ENCODE peak calls at places on chromosomes 5 and 9, in seven cellular contexts. P, Y, J, C, U, D and L are unnamed samples.

GRCh38 chr5:39373797-39374196 is 9.5 kb upstream of the C9 start:
- DNase-seq in P (no peak), Y (no peak), J (no peak), C (no peak), U (no peak), D (no peak), L (no peak)

GRCh38 chr5:25979086-25979485 is 1059.3 kb downstream of the CDH9 start:
- DNase-seq in P (no peak), Y (no peak), J (no peak), C (no peak), U (no peak), D (no peak), L (no peak)

GRCh38 chr5:126052120-126052519 is 371.1 kb upstream of the GRAMD2B start:
- DNase-seq in P (no peak), Y (no peak), J (no peak), C (no peak), U (no peak), D (no peak), L (peak)

GRCh38 chr9:128912270-128912853 is 8.4 kb upstream of the PHYHD1 start:
- DNase-seq in P (peak), Y (peak), J (peak), C (no peak), U (no peak), D (peak), L (peak)

GRCh38 chr9:3181049-3181953 is 337.4 kb upstream of the PUM3 start:
- DNase-seq in P (no peak), Y (peak), J (peak), C (no peak), U (peak), D (no peak), L (peak)

GRCh38 chr5:103259705-103260355 is 1.3 kb downstream of the MACIR start:
- DNase-seq in P (peak), Y (peak), J (peak), C (no peak), U (no peak), D (peak), L (peak)

GRCh38 chr5:57066921-57067914 is 106.6 kb upstream of the GPBP1 start:
- DNase-seq in P (no peak), Y (no peak), J (no peak), C (no peak), U (no peak), D (no peak), L (peak)

GRCh38 chr5:109247943-109248342 is 161.8 kb downstream of the PJA2 start:
- DNase-seq in P (no peak), Y (no peak), J (no peak), C (no peak), U (no peak), D (no peak), L (no peak)

GRCh38 chr9:108584860-108585259 is 270.9 kb downstream of the ACTL7B start:
- DNase-seq in P (no peak), Y (no peak), J (no peak), C (no peak), U (no peak), D (no peak), L (no peak)

GRCh38 chr5:139901971-139902370 is 106.4 kb downstream of the PSD2 start:
- DNase-seq in P (no peak), Y (no peak), J (no peak), C (peak), U (no peak), D (no peak), L (no peak)

GRCh38 chr5:170363671-170364070 is 25.5 kb downstream of the KCNMB1 start:
- DNase-seq in P (no peak), Y (no peak), J (no peak), C (no peak), U (no peak), D (no peak), L (no peak)

GRCh38 chr9:15211160-15211993 is 95.6 kb downstream of the TTC39B start:
- DNase-seq in P (peak), Y (peak), J (peak), C (no peak), U (peak), D (peak), L (peak)

GRCh38 chr5:4044881-4045280 is 449.2 kb downstream of the IRX1 start:
- DNase-seq in P (no peak), Y (no peak), J (no peak), C (no peak), U (no peak), D (no peak), L (no peak)

GRCh38 chr9:88421348-88421747 is 33.1 kb downstream of the SPIN1 start:
- DNase-seq in P (no peak), Y (no peak), J (peak), C (no peak), U (no peak), D (no peak), L (no peak)

GRCh38 chr5:158589939-158590338 is 509.8 kb downstream of the EBF1 start:
- DNase-seq in P (no peak), Y (no peak), J (no peak), C (no peak), U (no peak), D (no peak), L (no peak)

GRCh38 chr5:129973716-129974426 is 69.6 kb downstream of the CHSY3 start:
- DNase-seq in P (no peak), Y (no peak), J (no peak), C (no peak), U (peak), D (peak), L (peak)

GRCh38 chr5:109713453-109713852 is 23.7 kb downstream of the MAN2A1 start:
- DNase-seq in P (no peak), Y (no peak), J (no peak), C (no peak), U (no peak), D (no peak), L (peak)

GRCh38 chr9:129141066-129142041 is 30.1 kb downstream of the PTPA start:
- DNase-seq in P (peak), Y (no peak), J (peak), C (no peak), U (peak), D (peak), L (peak)

GRCh38 chr5:141703133-141703561 is 21.1 kb upstream of the ARAP3 start:
- DNase-seq in P (no peak), Y (no peak), J (peak), C (no peak), U (no peak), D (no peak), L (no peak)

GRCh38 chr9:72554221-72554641 is 32.8 kb downstream of the TMC1 start:
- DNase-seq in P (no peak), Y (peak), J (no peak), C (no peak), U (peak), D (peak), L (peak)

GRCh38 chr9:111068816-111069215 is 30.5 kb upstream of the LPAR1 start:
- DNase-seq in P (no peak), Y (no peak), J (no peak), C (no peak), U (no peak), D (peak), L (peak)

GRCh38 chr5:1420211-1421195 is 24.7 kb downstream of the SLC6A3 start:
- DNase-seq in P (no peak), Y (no peak), J (no peak), C (peak), U (no peak), D (peak), L (no peak)

GRCh38 chr9:131484560-131485185 is 18.0 kb upstream of the POMT1 start:
- DNase-seq in P (no peak), Y (no peak), J (no peak), C (peak), U (no peak), D (no peak), L (no peak)

GRCh38 chr5:39892708-39893107 is 467.9 kb upstream of the DAB2 start:
- DNase-seq in P (no peak), Y (no peak), J (no peak), C (no peak), U (no peak), D (peak), L (peak)

GRCh38 chr5:5881294-5881693 is 458.8 kb downstream of the ICE1 start:
- DNase-seq in P (no peak), Y (no peak), J (peak), C (no peak), U (no peak), D (no peak), L (no peak)

GRCh38 chr9:135342206-135343130 is 137.1 kb upstream of the PPP1R26 start:
- DNase-seq in P (no peak), Y (no peak), J (no peak), C (peak), U (no peak), D (no peak), L (no peak)

GRCh38 chr5:144134181-144134827 is 36.2 kb downstream of the YIPF5 start:
- DNase-seq in P (no peak), Y (no peak), J (no peak), C (no peak), U (no peak), D (no peak), L (no peak)

GRCh38 chr9:125631391-125632085 is 75.5 kb downstream of the MAPKAP1 start:
- DNase-seq in P (no peak), Y (peak), J (peak), C (no peak), U (no peak), D (peak), L (peak)

DNA sequence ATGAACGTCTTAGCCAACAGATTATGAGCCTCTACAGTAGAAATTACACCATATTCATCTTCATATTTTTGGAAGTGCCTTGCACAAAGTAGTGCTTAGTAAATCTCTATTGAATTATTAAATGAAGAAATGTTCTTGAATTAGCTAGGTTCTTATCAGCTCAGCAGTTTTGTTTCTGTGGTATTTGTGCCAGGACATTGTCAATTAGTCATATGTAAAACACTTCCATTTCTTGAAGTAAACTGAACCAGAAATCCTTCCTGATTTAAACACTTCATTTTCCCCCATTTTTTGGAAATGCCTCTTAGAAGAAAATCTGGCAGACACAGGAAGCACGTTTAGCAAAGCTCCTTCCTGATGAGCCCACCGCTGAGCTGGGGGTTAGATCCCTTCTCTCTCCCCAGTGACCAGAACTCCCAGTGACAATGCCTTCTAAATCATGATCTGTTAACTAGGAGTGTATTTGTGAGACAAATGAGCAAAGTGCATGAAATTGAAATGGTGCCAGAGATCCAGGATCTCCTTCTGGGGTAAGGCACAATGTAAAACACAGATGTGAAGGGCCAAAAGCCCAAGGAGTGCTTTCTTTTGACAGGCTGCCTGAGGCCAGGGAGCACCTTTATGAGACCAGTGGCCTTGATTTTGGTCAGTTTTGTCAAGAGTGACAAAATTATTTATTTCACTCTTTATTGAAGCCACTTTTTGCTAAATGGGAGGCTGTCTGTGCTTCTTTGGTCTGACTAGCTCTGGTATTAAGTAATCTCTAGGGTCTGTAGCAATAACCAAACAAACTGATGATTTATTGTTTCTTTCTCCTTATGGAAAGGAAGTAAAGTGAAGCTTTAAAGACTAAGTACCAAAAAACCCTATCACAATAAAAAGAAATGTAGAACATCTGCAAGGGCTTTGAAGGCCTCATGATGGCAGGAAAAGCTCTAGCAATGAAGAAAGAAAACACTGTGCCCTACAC is 25.6 kb upstream of the RUSC2 start:
- DNase-seq in P (no peak), Y (no peak), J (no peak), C (no peak), U (no peak), D (peak), L (peak)
- H3K4me3 ChIP-seq in P (no peak), Y (no peak), J (no peak), C (no peak), U (no peak), D (no peak), L (no peak)

GRCh38 chr5:112419596-112420110 is 576 bp upstream of the EPB41L4A start:
- DNase-seq in P (peak), Y (no peak), J (peak), C (peak), U (peak), D (peak), L (peak)

GRCh38 chr5:112417931-112418358 is 1.1 kb downstream of the EPB41L4A start:
- DNase-seq in P (peak), Y (no peak), J (peak), C (peak), U (peak), D (no peak), L (peak)

GRCh38 chr5:112419050-112419595 is at the start of gene EPB41L4A:
- DNase-seq in P (no peak), Y (no peak), J (peak), C (peak), U (no peak), D (no peak), L (no peak)

GRCh38 chr5:112420111-112420864 is 1.2 kb upstream of the EPB41L4A start:
- DNase-seq in P (peak), Y (peak), J (peak), C (peak), U (peak), D (peak), L (peak)

GRCh38 chr5:112418412-112419049 is 546 bp downstream of the EPB41L4A start:
- DNase-seq in P (no peak), Y (no peak), J (peak), C (no peak), U (peak), D (no peak), L (no peak)
- H3K4me3 ChIP-seq in P (peak), Y (no peak), J (peak), C (peak), U (peak), D (peak), L (peak)

DNA sequence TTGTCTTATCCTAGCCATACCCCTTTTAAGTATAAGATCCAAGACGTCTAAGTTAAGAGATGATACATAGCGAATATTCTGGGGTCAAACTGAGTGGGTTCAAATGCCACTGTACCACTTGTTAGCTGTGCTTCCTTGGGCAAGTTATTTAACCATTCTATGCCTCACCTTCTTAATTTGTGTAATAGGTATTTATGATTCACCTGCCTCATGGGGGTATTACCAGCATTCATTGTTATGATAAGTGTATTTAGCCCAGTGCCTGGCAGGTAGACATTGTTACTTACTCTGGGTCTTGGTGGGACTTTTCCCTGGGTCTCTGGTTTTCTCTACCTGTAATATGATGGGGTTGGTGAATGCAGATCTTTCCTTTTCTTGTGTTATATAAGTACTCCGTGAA is 3.8 kb downstream of the LARP1 start:
- DNase-seq in P (no peak), Y (no peak), J (no peak), C (no peak), U (no peak), D (no peak), L (no peak)
- H3K4me3 ChIP-seq in P (no peak), Y (peak), J (no peak), C (peak), U (no peak), D (peak), L (no peak)

DNA sequence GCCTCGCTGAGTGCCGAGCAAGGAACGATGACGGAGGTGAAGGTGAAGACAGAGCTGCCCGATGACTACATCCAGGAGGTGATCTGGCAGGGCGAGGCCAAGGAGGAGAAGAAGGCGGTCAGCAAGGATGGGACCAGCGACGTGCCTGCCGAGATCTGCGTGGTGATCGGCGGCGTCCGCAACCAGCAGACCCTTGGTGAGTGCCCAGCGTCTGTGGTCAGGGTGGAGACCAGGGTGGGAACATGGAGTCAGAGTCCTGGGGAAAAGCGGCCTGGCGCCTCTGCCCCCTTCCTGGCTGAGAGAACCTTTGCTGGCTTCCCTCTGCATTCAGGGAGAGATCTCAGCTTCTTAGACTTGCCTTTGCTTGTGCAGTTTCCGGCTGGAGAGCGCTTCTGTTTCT is 89.7 kb downstream of the AMBP start:
- DNase-seq in P (no peak), Y (no peak), J (no peak), C (no peak), U (no peak), D (no peak), L (no peak)
- H3K4me3 ChIP-seq in P (no peak), Y (no peak), J (no peak), C (no peak), U (no peak), D (no peak), L (no peak)

GRCh38 chr9:104906441-104907277 is 21.3 kb downstream of the ABCA1 start:
- DNase-seq in P (no peak), Y (no peak), J (no peak), C (peak), U (no peak), D (peak), L (peak)

GRCh38 chr9:104907278-104907951 is 20.5 kb downstream of the ABCA1 start:
- DNase-seq in P (no peak), Y (no peak), J (no peak), C (no peak), U (no peak), D (peak), L (peak)

GRCh38 chr9:104903609-104904008 is 24.3 kb downstream of the ABCA1 start:
- DNase-seq in P (no peak), Y (peak), J (no peak), C (no peak), U (no peak), D (no peak), L (peak)

GRCh38 chr9:104905931-104906330 is 22.0 kb downstream of the ABCA1 start:
- DNase-seq in P (no peak), Y (no peak), J (no peak), C (no peak), U (no peak), D (peak), L (no peak)

DNA sequence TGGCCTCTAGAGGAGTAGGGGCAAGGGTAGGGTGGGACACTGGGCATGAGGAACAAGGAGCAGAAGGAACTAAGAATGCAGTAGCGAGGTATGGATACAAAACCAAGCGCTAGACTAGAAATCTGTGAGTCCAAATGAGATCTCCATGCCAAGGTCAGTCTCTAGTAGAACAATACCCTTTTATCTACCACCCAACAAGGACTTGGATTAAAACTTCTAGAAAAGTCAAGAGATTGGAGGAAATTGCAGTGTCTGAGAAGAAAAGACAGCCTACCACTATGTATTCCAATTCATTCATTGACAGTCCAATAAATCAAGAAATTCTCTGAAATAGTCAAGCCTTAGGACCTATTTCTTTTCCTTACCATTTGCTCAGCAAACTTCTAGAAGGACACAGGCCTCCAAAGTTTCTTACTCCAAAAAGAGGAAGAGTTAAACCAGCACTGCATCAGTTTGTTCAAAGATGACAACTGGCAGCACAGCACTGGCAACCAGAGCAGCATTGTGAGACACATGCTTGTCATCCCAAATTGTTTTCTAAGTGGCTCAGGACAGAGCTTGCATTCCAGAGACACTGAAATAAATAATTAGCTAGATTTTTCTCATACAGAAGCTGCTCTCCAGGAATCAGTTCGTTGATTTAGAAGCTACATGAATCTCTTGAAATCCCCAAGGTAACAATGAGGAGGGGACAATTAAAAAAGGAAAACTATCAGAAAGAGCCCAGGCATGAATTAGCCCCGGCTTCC is 22.6 kb downstream of the ABCA1 start:
- DNase-seq in P (no peak), Y (no peak), J (no peak), C (no peak), U (no peak), D (no peak), L (no peak)
- H3K4me3 ChIP-seq in P (no peak), Y (no peak), J (no peak), C (no peak), U (no peak), D (no peak), L (no peak)